ENCODE peak calls at places on chromosomes 7 and 10, in seven cellular contexts. One of them, this sample, is unnamed.
A peak's percentile ranks its signal among the peaks of the same experiment; 100 is the strongest.

GRCh38 chr7:157991351-157991750 is 596.3 kb downstream of the PTPRN2 start:
- DNase-seq in esophagus squamous epithelium: no peak
- DNase-seq in aorta: no peak
- DNase-seq in astrocyte of the cerebellum: no peak
- DNase-seq in fibroblast of mammary gland: no peak
- DNase-seq in neural crest cell: no peak
- DNase-seq in AG08396: no peak
- DNase-seq in this sample: no peak

GRCh38 chr7:155402941-155403340 is 55.0 kb upstream of the EN2 start:
- DNase-seq in esophagus squamous epithelium: no peak
- DNase-seq in aorta: no peak
- DNase-seq in astrocyte of the cerebellum: no peak
- DNase-seq in fibroblast of mammary gland: no peak
- DNase-seq in neural crest cell: no peak
- DNase-seq in AG08396: no peak
- DNase-seq in this sample: no peak

GRCh38 chr7:48078470-48078869 is 10.6 kb upstream of the UPP1 start:
- DNase-seq in esophagus squamous epithelium: no peak
- DNase-seq in aorta: no peak
- DNase-seq in astrocyte of the cerebellum: no peak
- DNase-seq in fibroblast of mammary gland: no peak
- DNase-seq in neural crest cell: no peak
- DNase-seq in AG08396: no peak
- DNase-seq in this sample: no peak

GRCh38 chr10:339038-339391 is 203.8 kb downstream of the ZMYND11 start:
- DNase-seq in esophagus squamous epithelium: no peak
- DNase-seq in aorta: no peak
- DNase-seq in astrocyte of the cerebellum: no peak
- DNase-seq in fibroblast of mammary gland: no peak
- DNase-seq in neural crest cell: no peak
- DNase-seq in AG08396: no peak
- DNase-seq in this sample: no peak

GRCh38 chr7:5382281-5383041 is 41.2 kb downstream of the TNRC18 start:
- DNase-seq in esophagus squamous epithelium: no peak
- DNase-seq in aorta: no peak
- DNase-seq in astrocyte of the cerebellum: no peak
- DNase-seq in fibroblast of mammary gland: peak; percentile 27
- DNase-seq in neural crest cell: peak; percentile 65
- DNase-seq in AG08396: no peak
- DNase-seq in this sample: no peak

GRCh38 chr7:116951366-116952292 is 1.7 kb upstream of the ST7 start:
- DNase-seq in esophagus squamous epithelium: no peak
- DNase-seq in aorta: no peak
- DNase-seq in astrocyte of the cerebellum: no peak
- DNase-seq in fibroblast of mammary gland: no peak
- DNase-seq in neural crest cell: no peak
- DNase-seq in AG08396: no peak
- DNase-seq in this sample: no peak

GRCh38 chr10:80260295-80261243 is 28.9 kb downstream of the MAT1A start:
- DNase-seq in esophagus squamous epithelium: no peak
- DNase-seq in aorta: no peak
- DNase-seq in astrocyte of the cerebellum: peak; percentile 1
- DNase-seq in fibroblast of mammary gland: peak; percentile 6
- DNase-seq in neural crest cell: peak; percentile 79
- DNase-seq in AG08396: peak; percentile 51
- DNase-seq in this sample: no peak

GRCh38 chr7:117559391-117559790 is 79.6 kb downstream of the CFTR start:
- DNase-seq in esophagus squamous epithelium: no peak
- DNase-seq in aorta: no peak
- DNase-seq in astrocyte of the cerebellum: no peak
- DNase-seq in fibroblast of mammary gland: no peak
- DNase-seq in neural crest cell: no peak
- DNase-seq in AG08396: no peak
- DNase-seq in this sample: no peak

GRCh38 chr10:130463104-130463875 is 327.1 kb downstream of the GLRX3 start:
- DNase-seq in esophagus squamous epithelium: no peak
- DNase-seq in aorta: no peak
- DNase-seq in astrocyte of the cerebellum: no peak
- DNase-seq in fibroblast of mammary gland: no peak
- DNase-seq in neural crest cell: no peak
- DNase-seq in AG08396: no peak
- DNase-seq in this sample: no peak

GRCh38 chr7:33909312-33909711 is 4.0 kb downstream of the BMPER start:
- DNase-seq in esophagus squamous epithelium: no peak
- DNase-seq in aorta: no peak
- DNase-seq in astrocyte of the cerebellum: no peak
- DNase-seq in fibroblast of mammary gland: peak; percentile 27
- DNase-seq in neural crest cell: no peak
- DNase-seq in AG08396: no peak
- DNase-seq in this sample: no peak

GRCh38 chr7:74275401-74275881 is 13.8 kb upstream of the CLIP2 start:
- DNase-seq in esophagus squamous epithelium: no peak
- DNase-seq in aorta: no peak
- DNase-seq in astrocyte of the cerebellum: no peak
- DNase-seq in fibroblast of mammary gland: no peak
- DNase-seq in neural crest cell: no peak
- DNase-seq in AG08396: no peak
- DNase-seq in this sample: no peak

GRCh38 chr7:149558149-149558861 is 60.7 kb upstream of the ZNF746 start:
- DNase-seq in esophagus squamous epithelium: no peak
- DNase-seq in aorta: no peak
- DNase-seq in astrocyte of the cerebellum: peak; percentile 41
- DNase-seq in fibroblast of mammary gland: peak; percentile 86
- DNase-seq in neural crest cell: no peak
- DNase-seq in AG08396: peak; percentile 73
- DNase-seq in this sample: no peak

GRCh38 chr10:3057946-3058345 is 9.4 kb upstream of the PFKP start:
- DNase-seq in esophagus squamous epithelium: no peak
- DNase-seq in aorta: no peak
- DNase-seq in astrocyte of the cerebellum: no peak
- DNase-seq in fibroblast of mammary gland: no peak
- DNase-seq in neural crest cell: no peak
- DNase-seq in AG08396: no peak
- DNase-seq in this sample: no peak

GRCh38 chr10:34697366-34698247 is 117.5 kb downstream of the PARD3 start:
- DNase-seq in esophagus squamous epithelium: no peak
- DNase-seq in aorta: no peak
- DNase-seq in astrocyte of the cerebellum: no peak
- DNase-seq in fibroblast of mammary gland: no peak
- DNase-seq in neural crest cell: no peak
- DNase-seq in AG08396: no peak
- DNase-seq in this sample: no peak

GRCh38 chr10:12708921-12709320 is 292.6 kb downstream of the CCDC3 start:
- DNase-seq in esophagus squamous epithelium: no peak
- DNase-seq in aorta: no peak
- DNase-seq in astrocyte of the cerebellum: peak; percentile 28
- DNase-seq in fibroblast of mammary gland: peak; percentile 38
- DNase-seq in neural crest cell: no peak
- DNase-seq in AG08396: no peak
- DNase-seq in this sample: no peak

GRCh38 chr10:132470306-132471124 is 67.1 kb upstream of the INPP5A start:
- DNase-seq in esophagus squamous epithelium: no peak
- DNase-seq in aorta: peak; percentile 27
- DNase-seq in astrocyte of the cerebellum: peak; percentile 26
- DNase-seq in fibroblast of mammary gland: no peak
- DNase-seq in neural crest cell: no peak
- DNase-seq in AG08396: no peak
- DNase-seq in this sample: no peak

GRCh38 chr10:116210588-116211346 is 62.2 kb downstream of the GFRA1 start:
- DNase-seq in esophagus squamous epithelium: no peak
- DNase-seq in aorta: no peak
- DNase-seq in astrocyte of the cerebellum: no peak
- DNase-seq in fibroblast of mammary gland: no peak
- DNase-seq in neural crest cell: no peak
- DNase-seq in AG08396: no peak
- DNase-seq in this sample: no peak

GRCh38 chr7:139340808-139341057 is 404 bp upstream of the FMC1 start:
- DNase-seq in esophagus squamous epithelium: no peak
- DNase-seq in aorta: peak; percentile 84
- DNase-seq in astrocyte of the cerebellum: no peak
- DNase-seq in fibroblast of mammary gland: no peak
- DNase-seq in neural crest cell: no peak
- DNase-seq in AG08396: no peak
- DNase-seq in this sample: no peak

GRCh38 chr7:2512179-2512644 is 7.4 kb upstream of the LFNG start:
- DNase-seq in esophagus squamous epithelium: no peak
- DNase-seq in aorta: no peak
- DNase-seq in astrocyte of the cerebellum: no peak
- DNase-seq in fibroblast of mammary gland: no peak
- DNase-seq in neural crest cell: no peak
- DNase-seq in AG08396: peak; percentile 58
- DNase-seq in this sample: no peak

GRCh38 chr7:1950066-1950622 is 280.1 kb downstream of the ELFN1 start:
- DNase-seq in esophagus squamous epithelium: no peak
- DNase-seq in aorta: peak; percentile 46
- DNase-seq in astrocyte of the cerebellum: no peak
- DNase-seq in fibroblast of mammary gland: no peak
- DNase-seq in neural crest cell: no peak
- DNase-seq in AG08396: no peak
- DNase-seq in this sample: no peak

GRCh38 chr7:106566174-106566573 is 94.8 kb downstream of the CCDC71L start:
- DNase-seq in esophagus squamous epithelium: no peak
- DNase-seq in aorta: no peak
- DNase-seq in astrocyte of the cerebellum: no peak
- DNase-seq in fibroblast of mammary gland: no peak
- DNase-seq in neural crest cell: no peak
- DNase-seq in AG08396: no peak
- DNase-seq in this sample: no peak

GRCh38 chr10:52443419-52444388 is 129.6 kb downstream of the DKK1 start:
- DNase-seq in esophagus squamous epithelium: no peak
- DNase-seq in aorta: no peak
- DNase-seq in astrocyte of the cerebellum: peak; percentile 77
- DNase-seq in fibroblast of mammary gland: peak; percentile 88
- DNase-seq in neural crest cell: no peak
- DNase-seq in AG08396: peak; percentile 17
- DNase-seq in this sample: no peak

GRCh38 chr10:25455980-25456567 is 281.3 kb downstream of the GPR158 start:
- DNase-seq in esophagus squamous epithelium: no peak
- DNase-seq in aorta: no peak
- DNase-seq in astrocyte of the cerebellum: no peak
- DNase-seq in fibroblast of mammary gland: no peak
- DNase-seq in neural crest cell: no peak
- DNase-seq in AG08396: no peak
- DNase-seq in this sample: no peak

GRCh38 chr7:99001482-99002145 is 123.3 kb downstream of the TRRAP start:
- DNase-seq in esophagus squamous epithelium: no peak
- DNase-seq in aorta: peak; percentile 3
- DNase-seq in astrocyte of the cerebellum: peak; percentile 45
- DNase-seq in fibroblast of mammary gland: no peak
- DNase-seq in neural crest cell: no peak
- DNase-seq in AG08396: no peak
- DNase-seq in this sample: no peak

GRCh38 chr7:87056346-87056745 is 3.1 kb downstream of the ELAPOR2 start:
- DNase-seq in esophagus squamous epithelium: no peak
- DNase-seq in aorta: no peak
- DNase-seq in astrocyte of the cerebellum: no peak
- DNase-seq in fibroblast of mammary gland: no peak
- DNase-seq in neural crest cell: no peak
- DNase-seq in AG08396: no peak
- DNase-seq in this sample: no peak

GRCh38 chr10:8312079-8312478 is 257.6 kb downstream of the GATA3 start:
- DNase-seq in esophagus squamous epithelium: no peak
- DNase-seq in aorta: no peak
- DNase-seq in astrocyte of the cerebellum: no peak
- DNase-seq in fibroblast of mammary gland: no peak
- DNase-seq in neural crest cell: no peak
- DNase-seq in AG08396: no peak
- DNase-seq in this sample: no peak

GRCh38 chr10:126736737-126737136 is 66.2 kb upstream of the C10orf90 start:
- DNase-seq in esophagus squamous epithelium: no peak
- DNase-seq in aorta: no peak
- DNase-seq in astrocyte of the cerebellum: no peak
- DNase-seq in fibroblast of mammary gland: peak; percentile 78
- DNase-seq in neural crest cell: no peak
- DNase-seq in AG08396: no peak
- DNase-seq in this sample: no peak

GRCh38 chr7:50446542-50446960 is 3.6 kb downstream of the FIGNL1 start:
- DNase-seq in esophagus squamous epithelium: no peak
- DNase-seq in aorta: no peak
- DNase-seq in astrocyte of the cerebellum: peak; percentile 90
- DNase-seq in fibroblast of mammary gland: peak; percentile 92
- DNase-seq in neural crest cell: no peak
- DNase-seq in AG08396: no peak
- DNase-seq in this sample: peak; percentile 7

GRCh38 chr10:3805227-3805790 is 20.3 kb upstream of the KLF6 start:
- DNase-seq in esophagus squamous epithelium: no peak
- DNase-seq in aorta: no peak
- DNase-seq in astrocyte of the cerebellum: no peak
- DNase-seq in fibroblast of mammary gland: peak; percentile 97
- DNase-seq in neural crest cell: no peak
- DNase-seq in AG08396: no peak
- DNase-seq in this sample: peak; percentile 26

GRCh38 chr10:5423774-5424173 is 11.4 kb downstream of the NET1 start:
- DNase-seq in esophagus squamous epithelium: no peak
- DNase-seq in aorta: no peak
- DNase-seq in astrocyte of the cerebellum: peak; percentile 48
- DNase-seq in fibroblast of mammary gland: no peak
- DNase-seq in neural crest cell: no peak
- DNase-seq in AG08396: no peak
- DNase-seq in this sample: no peak

GRCh38 chr10:3014968-3015367 is 52.4 kb upstream of the PFKP start:
- DNase-seq in esophagus squamous epithelium: no peak
- DNase-seq in aorta: no peak
- DNase-seq in astrocyte of the cerebellum: no peak
- DNase-seq in fibroblast of mammary gland: peak; percentile 7
- DNase-seq in neural crest cell: no peak
- DNase-seq in AG08396: no peak
- DNase-seq in this sample: no peak

GRCh38 chr7:130893441-130893894 is 159.5 kb upstream of the KLF14 start:
- DNase-seq in esophagus squamous epithelium: no peak
- DNase-seq in aorta: no peak
- DNase-seq in astrocyte of the cerebellum: no peak
- DNase-seq in fibroblast of mammary gland: peak; percentile 85
- DNase-seq in neural crest cell: no peak
- DNase-seq in AG08396: no peak
- DNase-seq in this sample: no peak

GRCh38 chr7:114533151-114533550 is 118.5 kb downstream of the FOXP2 start:
- DNase-seq in esophagus squamous epithelium: no peak
- DNase-seq in aorta: no peak
- DNase-seq in astrocyte of the cerebellum: no peak
- DNase-seq in fibroblast of mammary gland: no peak
- DNase-seq in neural crest cell: no peak
- DNase-seq in AG08396: no peak
- DNase-seq in this sample: no peak

This sample was measured in SIG-M5.